ENCODE peak calls at places on chromosome 4, in eight cellular contexts. Z is mucosa of descending colon; F is CD8-positive, alpha-beta T cell; P is GM10248; N is hepatocyte; M is esophagus muscularis mucosa; K is Calu3; Y is epithelial cell of esophagus. W is an unnamed sample.

GRCh38 chr4:1229117-1229849 is 19.6 kb downstream of the CTBP1 start:
- DNase-seq in Z (no peak), F (no peak), P (no peak), N (no peak), M (no peak), K (no peak), Y (no peak), W (no peak)

GRCh38 chr4:10013722-10014121 is 7.6 kb downstream of the SLC2A9 start:
- DNase-seq in Z (peak), F (no peak), P (peak), N (peak), M (no peak), K (peak), Y (peak), W (peak)

GRCh38 chr4:879730-880079 is 52.4 kb downstream of the GAK start:
- DNase-seq in Z (no peak), F (peak), P (peak), N (no peak), M (no peak), K (no peak), Y (no peak), W (no peak)

GRCh38 chr4:73608677-73609594 is 11.3 kb downstream of the RASSF6 start:
- DNase-seq in Z (no peak), F (no peak), P (no peak), N (peak), M (no peak), K (no peak), Y (peak), W (no peak)

GRCh38 chr4:30753316-30753715 is 33.1 kb downstream of the PCDH7 start:
- DNase-seq in Z (no peak), F (no peak), P (no peak), N (peak), M (no peak), K (no peak), Y (peak), W (no peak)

GRCh38 chr4:111744847-111745246 is 400.4 kb upstream of the FAM241A start:
- DNase-seq in Z (no peak), F (no peak), P (no peak), N (no peak), M (no peak), K (no peak), Y (no peak), W (no peak)

GRCh38 chr4:78065514-78066192 is 8.5 kb downstream of the FRAS1 start:
- DNase-seq in Z (no peak), F (no peak), P (no peak), N (peak), M (no peak), K (no peak), Y (no peak), W (no peak)

GRCh38 chr4:25233194-25233593 is 639 bp upstream of the PI4K2B start:
- DNase-seq in Z (no peak), F (no peak), P (no peak), N (no peak), M (no peak), K (no peak), Y (no peak), W (no peak)

GRCh38 chr4:69025191-69025998 is 70.9 kb upstream of the UGT2B7 start:
- DNase-seq in Z (peak), F (no peak), P (no peak), N (peak), M (no peak), K (peak), Y (peak), W (peak)
- TF ChIP-seq CTCF in Z (no peak), F (no peak), P (no peak), N (peak), M (no peak), K (peak), Y (peak), W (peak)

GRCh38 chr4:125773502-125773901 is 458.7 kb downstream of the FAT4 start:
- DNase-seq in Z (no peak), F (no peak), P (no peak), N (no peak), M (no peak), K (no peak), Y (no peak), W (no peak)
- TF ChIP-seq CTCF in Z (no peak), F (no peak), P (no peak), N (no peak), M (no peak), K (no peak), Y (no peak), W (no peak)

GRCh38 chr4:153258750-153259149 is 54.5 kb downstream of the TRIM2 start:
- DNase-seq in Z (no peak), F (no peak), P (no peak), N (no peak), M (no peak), K (no peak), Y (no peak), W (no peak)
- TF ChIP-seq CTCF in Z (no peak), F (no peak), P (no peak), N (no peak), M (no peak), K (no peak), Y (no peak), W (no peak)

GRCh38 chr4:69517674-69518073 is 22.0 kb upstream of the UGT2B4 start:
- DNase-seq in Z (no peak), F (no peak), P (no peak), N (no peak), M (no peak), K (no peak), Y (no peak), W (no peak)
- TF ChIP-seq CTCF in Z (no peak), F (no peak), P (no peak), N (no peak), M (no peak), K (no peak), Y (no peak), W (no peak)

DNA sequence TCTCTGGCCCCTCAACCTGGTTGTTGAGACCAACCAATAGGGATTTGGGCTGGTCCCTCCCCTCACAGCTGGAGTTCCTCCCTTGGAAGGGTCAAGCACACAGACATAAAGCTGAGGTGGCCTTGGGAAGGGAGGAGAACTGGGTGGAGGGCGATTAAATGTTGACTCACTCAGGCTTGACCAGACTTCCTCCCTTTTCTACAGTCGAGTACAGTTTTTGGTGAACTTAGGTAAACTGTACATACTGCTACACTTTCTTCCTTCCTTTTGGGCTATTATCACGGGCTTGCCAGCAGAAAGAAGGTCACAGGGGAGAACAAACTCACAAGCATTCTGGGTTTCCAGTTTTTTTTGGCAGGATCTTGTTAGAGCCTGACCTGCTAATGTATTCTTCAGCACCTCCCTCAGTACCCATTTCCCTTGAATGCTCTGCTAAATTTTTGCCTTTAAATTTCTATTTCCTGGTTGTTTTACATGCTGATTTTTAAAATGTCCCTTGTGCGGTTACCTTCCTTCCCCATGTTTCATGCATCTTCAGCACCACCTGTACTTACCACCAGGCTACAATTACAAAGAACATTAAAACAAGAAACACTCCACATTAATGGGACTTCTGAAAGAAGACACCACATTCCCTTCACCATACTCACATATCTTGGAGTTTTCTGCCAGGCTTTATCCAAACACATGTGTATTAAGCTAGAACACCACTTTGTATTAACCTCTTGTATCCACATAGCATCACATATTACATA is 135.3 kb upstream of the RASGEF1B start:
- DNase-seq in Z (peak), F (no peak), P (no peak), N (peak), M (no peak), K (peak), Y (peak), W (no peak)
- TF ChIP-seq CTCF in Z (no peak), F (no peak), P (no peak), N (no peak), M (no peak), K (no peak), Y (no peak), W (no peak)

GRCh38 chr4:15779336-15779735 is 1.2 kb downstream of the CD38 start:
- DNase-seq in Z (peak), F (no peak), P (no peak), N (peak), M (no peak), K (peak), Y (peak), W (peak)
- TF ChIP-seq CTCF in Z (no peak), F (no peak), P (peak), N (peak), M (peak), K (no peak), Y (peak), W (no peak)

GRCh38 chr4:129481107-129481506 is 385.2 kb downstream of the C4orf33 start:
- DNase-seq in Z (no peak), F (no peak), P (no peak), N (no peak), M (no peak), K (no peak), Y (no peak), W (no peak)
- TF ChIP-seq CTCF in Z (no peak), F (no peak), P (no peak), N (no peak), M (no peak), K (no peak), Y (no peak), W (no peak)

DNA sequence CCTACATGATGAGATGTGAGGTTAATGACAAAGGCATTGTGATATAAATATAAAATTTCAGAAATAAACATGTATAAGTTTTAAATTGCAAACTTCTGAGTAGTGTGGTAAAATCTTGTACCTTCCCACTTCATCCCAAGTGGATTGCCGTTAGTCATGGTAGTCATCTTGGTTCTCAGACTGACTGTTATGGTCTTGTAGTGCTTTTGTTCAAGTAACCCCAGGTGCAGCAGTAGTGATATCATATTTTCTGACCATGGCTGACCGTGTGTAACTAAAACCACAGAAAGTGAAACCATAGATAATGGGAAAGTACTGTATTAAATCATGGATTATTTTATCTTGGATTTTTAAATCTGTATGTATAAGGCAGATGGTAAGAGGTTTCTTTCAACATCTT is 74.8 kb upstream of the SLIT2 start:
- DNase-seq in Z (no peak), F (no peak), P (no peak), N (no peak), M (no peak), K (no peak), Y (no peak), W (no peak)
- TF ChIP-seq CTCF in Z (no peak), F (no peak), P (no peak), N (no peak), M (no peak), K (no peak), Y (no peak), W (no peak)

GRCh38 chr4:3413675-3414420 is 27.9 kb upstream of the HGFAC start:
- DNase-seq in Z (no peak), F (no peak), P (no peak), N (no peak), M (no peak), K (no peak), Y (no peak), W (peak)
- TF ChIP-seq CTCF in Z (no peak), F (no peak), P (no peak), N (no peak), M (no peak), K (no peak), Y (no peak), W (no peak)

GRCh38 chr4:135371137-135371536 is 1169.5 kb upstream of the PABPC4L start:
- DNase-seq in Z (peak), F (no peak), P (no peak), N (no peak), M (no peak), K (no peak), Y (peak), W (peak)
- TF ChIP-seq CTCF in Z (no peak), F (no peak), P (peak), N (no peak), M (no peak), K (no peak), Y (no peak), W (no peak)